ENCODE peak calls at places on chromosomes 16 and 17, in five cellular contexts. E is IMR-90, R is lower leg skin, W is esophagus squamous epithelium, T is heart left ventricle. S is an unnamed sample.

GRCh38 chr17:39225974-39226683 is 384 bp upstream of the STAC2 start:
- DNase-seq in E (peak), R (peak), W (no peak), T (peak), S (no peak)

GRCh38 chr16:1645914-1646525 is 32.1 kb upstream of the JPT2 start:
- DNase-seq in E (peak), R (no peak), W (no peak), T (no peak), S (no peak)

GRCh38 chr17:2237521-2237921 is 66.1 kb downstream of the SMG6 start:
- DNase-seq in E (no peak), R (no peak), W (no peak), T (no peak), S (no peak)

GRCh38 chr17:15027853-15028252 is 237.3 kb downstream of the PMP22 start:
- DNase-seq in E (no peak), R (no peak), W (no peak), T (no peak), S (no peak)

GRCh38 chr17:39443326-39443725 is 7.7 kb downstream of the MED1 start:
- DNase-seq in E (no peak), R (no peak), W (no peak), T (no peak), S (no peak)

GRCh38 chr16:29023279-29024278 is 38.7 kb downstream of the LAT start:
- DNase-seq in E (peak), R (no peak), W (no peak), T (no peak), S (no peak)

GRCh38 chr17:42517516-42517915 is 18.5 kb upstream of the NAGLU start:
- DNase-seq in E (peak), R (peak), W (no peak), T (peak), S (peak)

GRCh38 chr16:27401768-27402568 is at the start of gene IL21R:
- DNase-seq in E (peak), R (peak), W (no peak), T (peak), S (peak)

GRCh38 chr16:79168321-79168720 is 432.2 kb downstream of the MAF start:
- DNase-seq in E (no peak), R (no peak), W (no peak), T (no peak), S (peak)

GRCh38 chr17:8940866-8941471 is 24.5 kb downstream of the PIK3R5 start:
- DNase-seq in E (no peak), R (no peak), W (no peak), T (no peak), S (no peak)

GRCh38 chr17:75147878-75148546 is 6.3 kb downstream of the JPT1 start:
- DNase-seq in E (no peak), R (no peak), W (no peak), T (no peak), S (no peak)

GRCh38 chr16:50491516-50491915 is 56.7 kb upstream of the NKD1 start:
- DNase-seq in E (no peak), R (peak), W (no peak), T (no peak), S (no peak)

GRCh38 chr17:17987901-17988300 is 15.2 kb downstream of the DRC3 start:
- DNase-seq in E (no peak), R (no peak), W (no peak), T (no peak), S (no peak)

GRCh38 chr17:59277031-59277430 is 54.4 kb upstream of the YPEL2 start:
- DNase-seq in E (no peak), R (no peak), W (no peak), T (no peak), S (no peak)

GRCh38 chr17:65277576-65277975 is 140.4 kb downstream of the RGS9 start:
- DNase-seq in E (peak), R (peak), W (no peak), T (no peak), S (no peak)

GRCh38 chr16:13779676-13780075 is 140.3 kb upstream of the ERCC4 start:
- DNase-seq in E (no peak), R (no peak), W (no peak), T (no peak), S (no peak)

GRCh38 chr17:13508916-13509315 is 92.8 kb downstream of the HS3ST3A1 start:
- DNase-seq in E (no peak), R (no peak), W (no peak), T (no peak), S (no peak)

GRCh38 chr17:8861482-8862181 is 5.8 kb downstream of the PIK3R6 start:
- DNase-seq in E (no peak), R (peak), W (no peak), T (no peak), S (no peak)

GRCh38 chr17:32870027-32870670 is 6.8 kb downstream of the MYO1D start:
- DNase-seq in E (no peak), R (no peak), W (no peak), T (no peak), S (no peak)

GRCh38 chr17:20852541-20853370 is 190.1 kb downstream of the USP22 start:
- DNase-seq in E (no peak), R (peak), W (no peak), T (peak), S (peak)

GRCh38 chr16:22664132-22664531 is 149.8 kb upstream of the HS3ST2 start:
- DNase-seq in E (no peak), R (peak), W (no peak), T (no peak), S (no peak)

GRCh38 chr16:3282103-3282746 is 1.1 kb upstream of the ZNF263 start:
- DNase-seq in E (peak), R (no peak), W (no peak), T (no peak), S (no peak)

GRCh38 chr17:83175551-83176271 is 96.3 kb downstream of the METRNL start:
- DNase-seq in E (no peak), R (no peak), W (no peak), T (no peak), S (no peak)

DNA sequence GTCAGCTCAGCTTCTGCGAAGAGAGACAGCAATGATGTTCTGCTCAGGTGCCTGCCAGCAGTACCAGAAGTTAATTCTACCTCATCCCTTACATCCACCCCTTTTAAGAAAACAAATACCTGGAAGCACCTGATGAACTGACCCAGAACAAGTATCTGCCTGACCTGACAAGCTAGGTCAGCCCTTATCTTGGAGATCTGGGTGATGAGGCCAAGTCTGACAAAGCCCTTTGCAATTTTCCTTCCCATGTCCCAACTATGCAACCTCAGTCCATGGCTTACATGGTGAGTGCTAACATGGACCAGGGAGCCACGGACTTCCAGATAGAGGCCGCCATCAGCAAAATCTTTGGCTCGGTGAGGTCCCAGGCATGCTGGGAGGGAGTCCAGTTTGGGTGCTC is 3.6 kb downstream of the ACADVL start:
- DNase-seq in E (no peak), R (no peak), W (no peak), T (no peak), S (no peak)
- TF ChIP-seq POLR2A in E (no peak), R (no peak), W (no peak), T (no peak), S (no peak)

GRCh38 chr16:70254095-70254964 is 2.6 kb upstream of the EXOSC6 start:
- DNase-seq in E (peak), R (peak), W (no peak), T (no peak), S (no peak)
- TF ChIP-seq CTCF in E (no peak), R (no peak), W (no peak), T (no peak), S (no peak)

DNA sequence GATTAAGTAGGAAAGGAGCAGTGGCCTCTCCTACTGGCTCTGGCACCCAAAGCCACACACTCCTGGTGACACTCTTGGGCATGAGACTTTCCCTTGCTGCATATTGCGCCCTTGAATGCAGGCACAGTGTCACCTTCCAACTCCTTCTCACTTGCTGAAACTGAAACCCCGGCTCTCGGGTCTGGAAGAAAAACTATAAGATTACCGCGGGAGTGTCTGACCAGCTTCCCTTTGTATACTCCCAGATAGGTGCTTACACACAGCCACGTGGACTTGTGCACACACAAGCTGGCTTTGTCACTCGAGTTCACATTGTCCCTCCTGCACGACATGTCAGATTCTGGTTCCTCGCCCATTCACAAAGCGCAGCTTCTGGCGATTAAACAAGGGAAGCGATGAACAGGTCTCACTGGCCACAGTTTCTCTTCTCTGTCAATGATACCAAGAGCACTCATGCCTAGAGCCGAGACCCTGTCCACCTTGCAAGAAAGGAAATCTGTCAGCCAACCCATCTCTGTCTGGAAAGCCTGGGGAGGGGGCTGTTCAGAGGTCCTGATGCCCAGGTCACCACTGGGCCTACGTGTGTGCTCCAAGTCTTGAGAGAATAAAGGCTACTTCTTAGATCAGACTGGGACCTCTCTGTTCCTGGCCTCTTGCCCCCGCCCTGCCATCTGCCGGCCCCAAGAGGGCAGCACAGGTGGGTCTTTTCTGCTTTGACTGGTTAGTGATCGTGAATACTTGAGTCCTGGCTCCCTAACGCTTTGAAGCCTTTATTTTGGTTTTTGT is 104.5 kb downstream of the MRM1 start:
- DNase-seq in E (peak), R (no peak), W (no peak), T (no peak), S (peak)
- H3K4me3 ChIP-seq in E (no peak), R (no peak), W (no peak), T (no peak), S (no peak)

DNA sequence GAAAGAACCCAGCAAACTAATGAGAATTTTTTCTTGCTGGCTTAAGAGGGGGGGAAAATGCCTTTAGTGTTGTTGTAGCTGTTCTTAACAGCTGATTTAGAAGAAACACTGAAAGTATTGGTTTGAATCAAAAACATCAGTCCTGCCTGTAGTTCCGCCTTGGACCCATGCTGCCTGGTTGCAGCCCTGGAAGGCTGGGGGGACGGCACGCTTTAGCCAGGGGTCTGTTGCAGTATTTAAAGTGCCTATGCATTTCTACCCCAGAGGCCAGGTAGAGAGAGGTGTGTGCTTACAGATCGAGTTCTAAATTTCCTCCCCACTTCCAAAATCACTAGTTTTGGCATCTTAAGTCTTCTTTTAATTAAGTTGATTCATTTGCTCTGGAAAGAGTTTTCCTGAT is 201.9 kb downstream of the CCDC182 start:
- DNase-seq in E (no peak), R (no peak), W (no peak), T (no peak), S (no peak)
- TF ChIP-seq POLR2A in E (no peak), R (no peak), W (no peak), T (no peak), S (no peak)

GRCh38 chr16:18789850-18790706 is at the start of gene RPS15A:
- DNase-seq in E (peak), R (peak), W (peak), T (peak), S (peak)
- TF ChIP-seq CTCF in E (no peak), R (no peak), W (peak), T (no peak), S (no peak)

GRCh38 chr16:74607310-74607966 is 524 bp upstream of the GLG1 start:
- DNase-seq in E (no peak), R (no peak), W (no peak), T (no peak), S (no peak)

GRCh38 chr16:74606521-74607309 is at the start of gene GLG1:
- DNase-seq in E (peak), R (peak), W (peak), T (peak), S (peak)

GRCh38 chr16:74605746-74606520 is 981 bp downstream of the GLG1 start:
- DNase-seq in E (no peak), R (no peak), W (no peak), T (no peak), S (no peak)

GRCh38 chr16:74603848-74604247 is 3.1 kb downstream of the GLG1 start:
- DNase-seq in E (peak), R (no peak), W (no peak), T (no peak), S (no peak)

DNA sequence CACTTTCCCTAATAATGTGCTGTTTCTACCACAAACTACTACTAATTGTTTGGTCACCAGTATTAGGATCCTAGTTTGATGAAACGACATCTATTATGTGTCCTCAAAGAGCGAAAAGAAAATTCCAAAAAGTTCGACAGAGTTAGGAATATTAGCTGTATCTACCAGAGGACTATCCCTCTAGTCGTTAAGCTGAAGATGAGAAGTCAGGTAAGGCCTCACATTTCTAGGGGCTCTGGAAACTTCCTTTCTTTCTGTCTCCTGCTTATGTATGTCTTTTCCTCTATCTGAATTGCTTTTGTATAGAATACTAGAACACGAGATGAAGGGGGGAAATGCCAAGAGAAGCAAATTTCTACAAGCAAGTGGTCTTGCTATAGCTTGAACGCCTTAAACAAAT is 1.6 kb downstream of the GLG1 start:
- DNase-seq in E (no peak), R (no peak), W (no peak), T (no peak), S (no peak)
- H3K4me3 ChIP-seq in E (peak), R (no peak), W (peak), T (peak), S (no peak)